ENCODE peak calls at places on chromosome 12, in nine cellular contexts. One of them, this sample, is unnamed.

GRCh38 chr12:31323466-31324115 is 2.4 kb downstream of the SINHCAF start:
- DNase-seq in esophagus squamous epithelium: no peak
- DNase-seq in HL-60: no peak
- DNase-seq in Caco-2: no peak
- DNase-seq in lower lobe of right lung: peak
- DNase-seq in choroid plexus epithelial cell: peak
- DNase-seq in dorsolateral prefrontal cortex: no peak
- DNase-seq in stomach: peak
- DNase-seq in breast epithelium: no peak
- DNase-seq in this sample: peak

GRCh38 chr12:3311491-3312103 is 179.4 kb upstream of the PRMT8 start:
- DNase-seq in choroid plexus epithelial cell: no peak
- DNase-seq in lower lobe of right lung: no peak
- DNase-seq in breast epithelium: no peak
- DNase-seq in esophagus squamous epithelium: no peak
- DNase-seq in dorsolateral prefrontal cortex: no peak
- DNase-seq in Caco-2: no peak
- DNase-seq in HL-60: no peak
- DNase-seq in stomach: no peak
- DNase-seq in this sample: no peak

GRCh38 chr12:98332626-98333025 is 182.8 kb upstream of the TMPO start:
- DNase-seq in HL-60: no peak
- DNase-seq in breast epithelium: no peak
- DNase-seq in dorsolateral prefrontal cortex: no peak
- DNase-seq in stomach: no peak
- DNase-seq in esophagus squamous epithelium: no peak
- DNase-seq in lower lobe of right lung: no peak
- DNase-seq in choroid plexus epithelial cell: no peak
- DNase-seq in Caco-2: no peak
- DNase-seq in this sample: no peak

GRCh38 chr12:19299765-19300164 is 139.5 kb upstream of the AEBP2 start:
- DNase-seq in esophagus squamous epithelium: no peak
- DNase-seq in Caco-2: no peak
- DNase-seq in HL-60: no peak
- DNase-seq in dorsolateral prefrontal cortex: no peak
- DNase-seq in stomach: no peak
- DNase-seq in lower lobe of right lung: no peak
- DNase-seq in choroid plexus epithelial cell: peak
- DNase-seq in breast epithelium: no peak
- DNase-seq in this sample: no peak

GRCh38 chr12:131105736-131106356 is 152.1 kb downstream of the ADGRD1 start:
- DNase-seq in lower lobe of right lung: no peak
- DNase-seq in breast epithelium: no peak
- DNase-seq in esophagus squamous epithelium: no peak
- DNase-seq in Caco-2: no peak
- DNase-seq in dorsolateral prefrontal cortex: peak
- DNase-seq in HL-60: no peak
- DNase-seq in stomach: no peak
- DNase-seq in choroid plexus epithelial cell: no peak
- DNase-seq in this sample: no peak

GRCh38 chr12:106288134-106288509 is 14.4 kb upstream of the TCP11L2 start:
- DNase-seq in choroid plexus epithelial cell: no peak
- DNase-seq in breast epithelium: no peak
- DNase-seq in stomach: no peak
- DNase-seq in esophagus squamous epithelium: no peak
- DNase-seq in lower lobe of right lung: no peak
- DNase-seq in Caco-2: no peak
- DNase-seq in dorsolateral prefrontal cortex: no peak
- DNase-seq in HL-60: no peak
- DNase-seq in this sample: no peak

GRCh38 chr12:89479982-89480381 is 44.6 kb downstream of the GALNT4 start:
- DNase-seq in HL-60: no peak
- DNase-seq in Caco-2: no peak
- DNase-seq in choroid plexus epithelial cell: no peak
- DNase-seq in breast epithelium: no peak
- DNase-seq in stomach: no peak
- DNase-seq in esophagus squamous epithelium: no peak
- DNase-seq in dorsolateral prefrontal cortex: no peak
- DNase-seq in lower lobe of right lung: no peak
- DNase-seq in this sample: no peak

GRCh38 chr12:92945659-92946220 is 16.6 kb upstream of the EEA1 start:
- DNase-seq in Caco-2: peak
- DNase-seq in choroid plexus epithelial cell: peak
- DNase-seq in breast epithelium: no peak
- DNase-seq in stomach: no peak
- DNase-seq in dorsolateral prefrontal cortex: no peak
- DNase-seq in HL-60: no peak
- DNase-seq in esophagus squamous epithelium: no peak
- DNase-seq in lower lobe of right lung: no peak
- DNase-seq in this sample: no peak

GRCh38 chr12:123431951-123432886 is 4.3 kb downstream of the RILPL2 start:
- DNase-seq in HL-60: no peak
- DNase-seq in dorsolateral prefrontal cortex: no peak
- DNase-seq in stomach: peak
- DNase-seq in breast epithelium: no peak
- DNase-seq in lower lobe of right lung: peak
- DNase-seq in esophagus squamous epithelium: no peak
- DNase-seq in Caco-2: no peak
- DNase-seq in choroid plexus epithelial cell: no peak
- DNase-seq in this sample: no peak

GRCh38 chr12:102053062-102053349 is 8.8 kb downstream of the WASHC3 start:
- DNase-seq in stomach: no peak
- DNase-seq in dorsolateral prefrontal cortex: no peak
- DNase-seq in lower lobe of right lung: peak
- DNase-seq in esophagus squamous epithelium: no peak
- DNase-seq in Caco-2: no peak
- DNase-seq in choroid plexus epithelial cell: no peak
- DNase-seq in HL-60: no peak
- DNase-seq in breast epithelium: no peak
- DNase-seq in this sample: no peak

GRCh38 chr12:48160807-48161206 is 3.5 kb upstream of the ASB8 start:
- DNase-seq in stomach: no peak
- DNase-seq in HL-60: no peak
- DNase-seq in breast epithelium: no peak
- DNase-seq in Caco-2: no peak
- DNase-seq in dorsolateral prefrontal cortex: peak
- DNase-seq in esophagus squamous epithelium: no peak
- DNase-seq in lower lobe of right lung: no peak
- DNase-seq in choroid plexus epithelial cell: no peak
- DNase-seq in this sample: no peak

GRCh38 chr12:15256760-15257159 is 35.5 kb upstream of the RERG start:
- DNase-seq in Caco-2: no peak
- DNase-seq in esophagus squamous epithelium: no peak
- DNase-seq in lower lobe of right lung: no peak
- DNase-seq in HL-60: no peak
- DNase-seq in stomach: no peak
- DNase-seq in breast epithelium: peak
- DNase-seq in choroid plexus epithelial cell: peak
- DNase-seq in dorsolateral prefrontal cortex: no peak
- DNase-seq in this sample: no peak

GRCh38 chr12:3419538-3419937 is 71.5 kb upstream of the PRMT8 start:
- DNase-seq in lower lobe of right lung: no peak
- DNase-seq in breast epithelium: no peak
- DNase-seq in stomach: no peak
- DNase-seq in Caco-2: no peak
- DNase-seq in HL-60: no peak
- DNase-seq in choroid plexus epithelial cell: no peak
- DNase-seq in dorsolateral prefrontal cortex: no peak
- DNase-seq in esophagus squamous epithelium: no peak
- DNase-seq in this sample: peak

GRCh38 chr12:100142851-100143559 is at the start of gene BLTP3B:
- DNase-seq in dorsolateral prefrontal cortex: peak
- DNase-seq in esophagus squamous epithelium: peak
- DNase-seq in choroid plexus epithelial cell: peak
- DNase-seq in lower lobe of right lung: peak
- DNase-seq in breast epithelium: peak
- DNase-seq in stomach: peak
- DNase-seq in Caco-2: peak
- DNase-seq in HL-60: peak
- DNase-seq in this sample: peak

GRCh38 chr12:59570134-59570533 is 25.7 kb upstream of the SLC16A7 start:
- DNase-seq in HL-60: no peak
- DNase-seq in breast epithelium: no peak
- DNase-seq in Caco-2: no peak
- DNase-seq in stomach: no peak
- DNase-seq in esophagus squamous epithelium: no peak
- DNase-seq in choroid plexus epithelial cell: peak
- DNase-seq in lower lobe of right lung: no peak
- DNase-seq in dorsolateral prefrontal cortex: no peak
- DNase-seq in this sample: no peak

GRCh38 chr12:108611884-108612415 is 14.1 kb upstream of the TMEM119 start:
- DNase-seq in breast epithelium: no peak
- DNase-seq in stomach: no peak
- DNase-seq in esophagus squamous epithelium: no peak
- DNase-seq in HL-60: no peak
- DNase-seq in choroid plexus epithelial cell: peak
- DNase-seq in dorsolateral prefrontal cortex: no peak
- DNase-seq in lower lobe of right lung: no peak
- DNase-seq in Caco-2: peak
- DNase-seq in this sample: no peak

GRCh38 chr12:12786716-12787601 is 1.5 kb downstream of the APOLD1 start:
- DNase-seq in HL-60: peak
- DNase-seq in lower lobe of right lung: peak
- DNase-seq in stomach: peak
- DNase-seq in choroid plexus epithelial cell: peak
- DNase-seq in esophagus squamous epithelium: no peak
- DNase-seq in Caco-2: peak
- DNase-seq in dorsolateral prefrontal cortex: peak
- DNase-seq in breast epithelium: peak
- DNase-seq in this sample: peak
- TF ChIP-seq CTCF in HL-60: no peak
- TF ChIP-seq CTCF in lower lobe of right lung: peak
- TF ChIP-seq CTCF in stomach: no peak
- TF ChIP-seq CTCF in choroid plexus epithelial cell: no peak
- TF ChIP-seq CTCF in esophagus squamous epithelium: no peak
- TF ChIP-seq CTCF in Caco-2: peak
- TF ChIP-seq CTCF in dorsolateral prefrontal cortex: peak
- TF ChIP-seq CTCF in breast epithelium: peak
- TF ChIP-seq CTCF in this sample: peak

DNA sequence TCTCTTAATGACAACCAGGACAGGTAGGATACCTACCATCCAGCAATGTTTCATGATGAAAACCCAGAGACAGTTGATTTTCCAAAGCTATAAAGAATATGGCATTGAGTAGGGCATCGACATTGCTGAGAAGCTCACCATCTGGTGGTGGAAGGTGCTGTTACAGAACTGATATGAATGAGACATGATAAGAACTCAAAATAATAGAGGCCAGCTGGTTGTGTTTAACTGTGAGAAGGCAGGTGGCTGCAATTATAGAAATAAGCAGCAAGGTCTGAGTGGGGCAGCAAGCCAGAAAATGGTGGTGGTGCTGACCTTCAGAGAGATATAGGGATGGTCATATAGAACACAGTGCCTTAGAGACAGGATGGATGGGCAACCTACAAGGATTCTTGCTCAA is 449.7 kb downstream of the BTG1 start:
- DNase-seq in HL-60: no peak
- DNase-seq in Caco-2: no peak
- DNase-seq in stomach: no peak
- DNase-seq in lower lobe of right lung: no peak
- DNase-seq in breast epithelium: no peak
- DNase-seq in choroid plexus epithelial cell: peak
- DNase-seq in esophagus squamous epithelium: no peak
- DNase-seq in dorsolateral prefrontal cortex: no peak
- DNase-seq in this sample: no peak
- TF ChIP-seq CTCF in HL-60: no peak
- TF ChIP-seq CTCF in Caco-2: no peak
- TF ChIP-seq CTCF in stomach: no peak
- TF ChIP-seq CTCF in lower lobe of right lung: no peak
- TF ChIP-seq CTCF in breast epithelium: no peak
- TF ChIP-seq CTCF in choroid plexus epithelial cell: peak
- TF ChIP-seq CTCF in esophagus squamous epithelium: no peak
- TF ChIP-seq CTCF in dorsolateral prefrontal cortex: no peak
- TF ChIP-seq CTCF in this sample: no peak

DNA sequence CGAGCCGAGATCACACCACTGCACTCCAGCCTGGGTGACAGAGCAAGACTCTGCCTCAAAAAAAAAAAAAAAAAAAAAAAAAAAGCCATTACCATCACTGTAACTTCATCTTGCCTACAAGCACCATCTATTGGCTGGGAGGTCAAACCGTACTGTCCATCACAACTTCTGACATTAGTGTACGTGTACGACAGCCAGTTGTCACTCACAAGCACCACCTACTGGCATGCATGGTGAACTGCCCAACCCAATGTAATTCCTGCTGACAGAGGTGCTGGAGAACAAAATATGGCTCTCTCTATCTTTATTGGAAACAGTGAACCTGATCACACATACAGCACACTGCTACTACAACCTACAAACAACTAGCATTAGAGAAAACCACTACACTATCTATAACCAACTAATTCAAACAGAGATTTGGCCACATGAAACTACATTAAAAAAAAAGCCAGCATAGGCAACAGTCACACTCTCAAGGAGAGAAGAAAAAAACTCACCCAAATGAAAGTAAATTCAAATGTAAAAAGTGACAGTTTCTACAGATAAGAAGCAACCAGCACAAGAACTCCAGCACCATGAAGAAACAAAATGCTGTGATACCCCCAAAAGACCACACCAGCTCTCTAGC is 82.3 kb downstream of the PUS7L start:
- DNase-seq in lower lobe of right lung: no peak
- DNase-seq in stomach: no peak
- DNase-seq in esophagus squamous epithelium: no peak
- DNase-seq in dorsolateral prefrontal cortex: no peak
- DNase-seq in breast epithelium: no peak
- DNase-seq in choroid plexus epithelial cell: peak
- DNase-seq in Caco-2: peak
- DNase-seq in HL-60: peak
- DNase-seq in this sample: peak
- TF ChIP-seq CTCF in lower lobe of right lung: peak
- TF ChIP-seq CTCF in stomach: peak
- TF ChIP-seq CTCF in esophagus squamous epithelium: no peak
- TF ChIP-seq CTCF in dorsolateral prefrontal cortex: no peak
- TF ChIP-seq CTCF in breast epithelium: no peak
- TF ChIP-seq CTCF in choroid plexus epithelial cell: peak
- TF ChIP-seq CTCF in Caco-2: peak
- TF ChIP-seq CTCF in HL-60: peak
- TF ChIP-seq CTCF in this sample: peak

GRCh38 chr12:5479761-5480160 is 47.9 kb downstream of the NTF3 start:
- DNase-seq in esophagus squamous epithelium: no peak
- DNase-seq in stomach: no peak
- DNase-seq in choroid plexus epithelial cell: no peak
- DNase-seq in dorsolateral prefrontal cortex: no peak
- DNase-seq in Caco-2: no peak
- DNase-seq in breast epithelium: no peak
- DNase-seq in HL-60: no peak
- DNase-seq in lower lobe of right lung: no peak
- DNase-seq in this sample: no peak
- TF ChIP-seq CTCF in esophagus squamous epithelium: no peak
- TF ChIP-seq CTCF in stomach: no peak
- TF ChIP-seq CTCF in choroid plexus epithelial cell: no peak
- TF ChIP-seq CTCF in dorsolateral prefrontal cortex: no peak
- TF ChIP-seq CTCF in Caco-2: no peak
- TF ChIP-seq CTCF in breast epithelium: no peak
- TF ChIP-seq CTCF in HL-60: no peak
- TF ChIP-seq CTCF in lower lobe of right lung: no peak
- TF ChIP-seq CTCF in this sample: no peak

GRCh38 chr12:46296822-46297221 is 28.0 kb upstream of the SLC38A1 start:
- DNase-seq in breast epithelium: no peak
- DNase-seq in Caco-2: no peak
- DNase-seq in lower lobe of right lung: no peak
- DNase-seq in dorsolateral prefrontal cortex: no peak
- DNase-seq in HL-60: no peak
- DNase-seq in stomach: no peak
- DNase-seq in esophagus squamous epithelium: no peak
- DNase-seq in choroid plexus epithelial cell: no peak
- DNase-seq in this sample: no peak

GRCh38 chr12:46292754-46293402 is 24.0 kb upstream of the SLC38A1 start:
- DNase-seq in esophagus squamous epithelium: no peak
- DNase-seq in HL-60: no peak
- DNase-seq in dorsolateral prefrontal cortex: no peak
- DNase-seq in lower lobe of right lung: no peak
- DNase-seq in choroid plexus epithelial cell: peak
- DNase-seq in breast epithelium: no peak
- DNase-seq in Caco-2: no peak
- DNase-seq in stomach: no peak
- DNase-seq in this sample: no peak
- TF ChIP-seq CTCF in esophagus squamous epithelium: no peak
- TF ChIP-seq CTCF in HL-60: no peak
- TF ChIP-seq CTCF in dorsolateral prefrontal cortex: no peak
- TF ChIP-seq CTCF in lower lobe of right lung: no peak
- TF ChIP-seq CTCF in choroid plexus epithelial cell: peak
- TF ChIP-seq CTCF in breast epithelium: no peak
- TF ChIP-seq CTCF in Caco-2: no peak
- TF ChIP-seq CTCF in stomach: no peak
- TF ChIP-seq CTCF in this sample: no peak

This sample was measured in GM10248.